ENCODE peak calls at places on chromosomes 12 and 14, in nine cellular contexts. W is IMR-90, Y is stomach, N is foreskin keratinocyte, Q is kidney, T is GM23338, O is breast epithelium, B is Peyer's patch, Z is small intestine. S is an unnamed sample.

GRCh38 chr12:82407481-82407880 is 49.2 kb downstream of the METTL25 start:
- DNase-seq in Z (no peak), Q (no peak), Y (no peak), W (no peak), B (no peak), O (no peak), N (no peak), T (no peak), S (no peak)

GRCh38 chr12:58583956-58584355 is 336.3 kb downstream of the LRIG3 start:
- DNase-seq in Q (no peak), T (no peak), O (no peak), Y (no peak), B (no peak), Z (no peak), N (no peak), W (no peak), S (no peak)

GRCh38 chr12:80858356-80858755 is 79.4 kb downstream of the LIN7A start:
- DNase-seq in Z (no peak), W (no peak), T (no peak), Q (no peak), O (no peak), Y (no peak), N (no peak), B (no peak), S (no peak)

GRCh38 chr14:76956253-76957090 is 72.0 kb downstream of the IRF2BPL start:
- DNase-seq in N (peak; percentile 83), W (peak; percentile 89), Q (peak; percentile 98), T (peak; percentile 98), B (peak; percentile 83), Z (peak; percentile 93), O (peak; percentile 90), Y (peak; percentile 93), S (peak; percentile 93)

GRCh38 chr12:21992823-21993222 is 51.6 kb upstream of the ABCC9 start:
- DNase-seq in Y (no peak), B (no peak), Q (no peak), Z (peak; percentile 54), N (no peak), O (no peak), W (no peak), T (no peak), S (no peak)

GRCh38 chr12:53999596-54000104 is 311 bp upstream of the HOXC9 start:
- DNase-seq in N (no peak), T (peak; percentile 77), Z (no peak), B (no peak), W (peak; percentile 31), Y (no peak), O (peak; percentile 81), Q (peak; percentile 87), S (no peak)

GRCh38 chr12:68560823-68561422 is 49.8 kb upstream of the RAP1B start:
- DNase-seq in T (no peak), Z (no peak), B (no peak), O (no peak), Y (no peak), W (peak; percentile 27), Q (no peak), N (no peak), S (no peak)

GRCh38 chr14:78243187-78243586 is 73.0 kb downstream of the NRXN3 start:
- DNase-seq in B (no peak), Q (no peak), Z (no peak), T (no peak), N (no peak), O (no peak), Y (no peak), W (no peak), S (no peak)

GRCh38 chr12:111447571-111448265 is 42.0 kb downstream of the SH2B3 start:
- DNase-seq in Y (peak; percentile 19), Q (no peak), B (peak; percentile 13), O (no peak), Z (no peak), T (no peak), W (no peak), N (no peak), S (no peak)

GRCh38 chr14:28772613-28773012 is 6.0 kb downstream of the FOXG1 start:
- DNase-seq in T (no peak), Q (no peak), W (no peak), N (no peak), B (no peak), Z (no peak), O (no peak), Y (no peak), S (no peak)

GRCh38 chr12:53538209-53538689 is 31.0 kb upstream of the NPFF start:
- DNase-seq in Y (no peak), T (no peak), Q (no peak), O (no peak), W (peak; percentile 68), Z (peak; percentile 76), N (no peak), B (no peak), S (no peak)

GRCh38 chr12:65695077-65695865 is 129.0 kb upstream of the HMGA2 start:
- DNase-seq in Y (peak; percentile 78), T (peak; percentile 7), B (no peak), N (peak; percentile 96), O (peak; percentile 75), W (peak; percentile 99), Z (peak; percentile 11), Q (peak; percentile 84), S (peak; percentile 86)

GRCh38 chr12:108567974-108568652 is 5.7 kb downstream of the ISCU start:
- DNase-seq in Z (no peak), Y (no peak), W (peak; percentile 15), B (no peak), T (no peak), Q (no peak), N (no peak), O (no peak), S (peak; percentile 14)

GRCh38 chr12:108564724-108565123 is 2.3 kb downstream of the ISCU start:
- DNase-seq in Z (no peak), Q (no peak), N (no peak), T (no peak), W (no peak), O (no peak), B (no peak), Y (no peak), S (no peak)

GRCh38 chr12:108567388-108567787 is 5.0 kb downstream of the ISCU start:
- DNase-seq in T (no peak), N (no peak), W (no peak), Q (no peak), Y (no peak), Z (no peak), B (no peak), O (no peak), S (no peak)

GRCh38 chr12:108566452-108566851 is 4.1 kb downstream of the ISCU start:
- DNase-seq in Z (no peak), W (no peak), Y (no peak), Q (no peak), B (no peak), T (no peak), N (no peak), O (no peak), S (no peak)

DNA sequence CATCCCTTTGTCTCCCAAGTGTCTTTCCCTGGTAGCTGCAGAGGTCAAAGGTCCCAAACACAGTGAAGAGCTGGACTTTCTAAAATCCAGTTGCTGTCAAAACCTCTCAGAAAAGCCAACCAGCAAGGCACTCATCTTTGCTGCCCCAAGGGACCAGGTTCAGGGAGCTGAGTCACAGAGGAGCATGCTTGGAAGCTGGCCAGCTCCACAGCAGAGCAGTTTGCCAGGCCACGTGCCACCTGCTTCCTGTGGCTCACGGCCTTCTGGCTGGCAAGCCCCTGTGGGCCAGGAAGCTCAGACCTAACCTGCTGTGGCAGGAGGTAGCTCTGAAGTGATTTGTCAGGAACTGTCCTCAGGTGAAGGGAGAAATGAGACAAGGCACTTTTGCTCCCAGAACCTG is 3.6 kb downstream of the ISCU start:
- DNase-seq in Y (peak; percentile 86), Z (peak; percentile 55), T (no peak), W (peak; percentile 73), N (peak; percentile 69), Q (peak; percentile 95), O (peak; percentile 74), B (peak; percentile 54), S (peak; percentile 91)
- H3K27ac ChIP-seq in Y (no peak overlapping the region), Z (peak overlapping the region; percentile 64), T (no peak overlapping the region), W (no peak overlapping the region), N (no peak overlapping the region), Q (peak overlapping the region; percentile 68), O (peak overlapping the region; percentile 65), B (peak overlapping the region; percentile 27), S (peak overlapping the region; percentile 2)

DNA sequence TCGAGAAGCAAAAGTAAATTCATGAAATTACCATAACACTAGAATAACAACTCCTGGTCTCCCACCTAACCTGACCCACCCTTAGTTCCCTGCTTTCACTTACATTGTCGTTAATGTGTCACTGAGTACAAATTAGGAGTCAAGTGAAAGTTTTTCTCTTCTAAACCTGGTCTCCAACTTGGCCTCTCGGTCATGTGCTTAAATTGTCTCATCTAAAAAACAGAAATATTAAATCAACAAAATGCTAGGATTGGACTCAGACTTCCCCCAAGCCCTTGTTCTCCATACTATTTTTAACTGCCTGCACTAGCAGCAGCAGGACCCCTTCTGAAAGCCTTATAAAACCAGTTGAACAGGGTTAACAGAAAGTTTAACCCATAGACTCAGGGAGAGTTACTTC is 1.8 kb upstream of the BTG1 start:
- DNase-seq in T (no peak), B (no peak), O (no peak), Q (no peak), N (no peak), Y (no peak), W (no peak), Z (no peak), S (no peak)
- H3K27ac ChIP-seq in T (no peak overlapping the region), B (peak overlapping the region; percentile 99), O (no peak overlapping the region), Q (peak overlapping the region; percentile 50), N (peak overlapping the region; percentile 86), Y (no peak overlapping the region), W (peak overlapping the region; percentile 54), Z (no peak overlapping the region), S (no peak overlapping the region)

GRCh38 chr12:34207858-34208257 is 185.6 kb downstream of the ALG10 start:
- DNase-seq in B (no peak), Q (no peak), T (no peak), O (no peak), Z (no peak), N (no peak), W (no peak), Y (no peak), S (no peak)

GRCh38 chr12:34210183-34210582 is 187.9 kb downstream of the ALG10 start:
- DNase-seq in Z (no peak), T (no peak), Q (no peak), B (no peak), O (no peak), N (no peak), Y (no peak), W (no peak), S (no peak)

GRCh38 chr12:34209259-34209835 is 187.1 kb downstream of the ALG10 start:
- DNase-seq in W (no peak), Z (no peak), Q (no peak), N (no peak), T (no peak), B (no peak), O (no peak), Y (no peak), S (no peak)

GRCh38 chr12:34210689-34211530 is 188.6 kb downstream of the ALG10 start:
- DNase-seq in B (no peak), Q (no peak), Y (no peak), N (no peak), O (no peak), T (no peak), Z (no peak), W (no peak), S (no peak)

GRCh38 chr12:34208331-34209258 is 186.3 kb downstream of the ALG10 start:
- DNase-seq in W (no peak), T (no peak), Z (no peak), Q (no peak), Y (no peak), B (no peak), N (no peak), O (no peak), S (no peak)
- H3K27ac ChIP-seq in W (no peak overlapping the region), T (no peak overlapping the region), Z (no peak overlapping the region), Q (no peak overlapping the region), Y (no peak overlapping the region), B (no peak overlapping the region), N (no peak overlapping the region), O (no peak overlapping the region), S (no peak overlapping the region)

GRCh38 chr12:14629832-14630688 is 62.4 kb upstream of the PLBD1 start:
- DNase-seq in Z (peak; percentile 79), Y (peak; percentile 75), W (peak; percentile 62), O (peak; percentile 63), Q (no peak), B (peak; percentile 64), T (peak; percentile 92), N (no peak), S (peak; percentile 69)
- H3K27ac ChIP-seq in Z (no peak overlapping the region), Y (no peak overlapping the region), W (no peak overlapping the region), O (no peak overlapping the region), Q (no peak overlapping the region), B (no peak overlapping the region), T (no peak overlapping the region), N (no peak overlapping the region), S (no peak overlapping the region)